ENCODE peak calls at places on chromosome 22, in six cellular contexts. H is endothelial cell of umbilical vein, Q is A549, C is K562, O is GM12878, I is HepG2. E is an unnamed sample.

GRCh38 chr22:45019861-45020655 is 10.3 kb upstream of the PHF21B start:
- DNase-seq in H (no peak), Q (no peak), C (no peak), O (no peak), I (no peak), E (no peak)

GRCh38 chr22:39287076-39287743 is 32.2 kb downstream of the RPL3 start:
- DNase-seq in H (peak; percentile 50), Q (no peak), C (no peak), O (no peak), I (no peak), E (peak; percentile 46)

GRCh38 chr22:40241200-40241763 is 63.6 kb downstream of the TNRC6B start:
- DNase-seq in H (no peak), Q (no peak), C (no peak), O (no peak), I (no peak), E (no peak)

GRCh38 chr22:40204331-40205116 is 26.8 kb downstream of the TNRC6B start:
- DNase-seq in H (no peak), Q (no peak), C (no peak), O (no peak), I (peak; percentile 59), E (no peak)

GRCh38 chr22:18996376-18996900 is 60.3 kb upstream of the PRODH start:
- DNase-seq in H (no peak), Q (no peak), C (no peak), O (no peak), I (no peak), E (no peak)

GRCh38 chr22:39434721-39435120 is 22.1 kb upstream of the MGAT3 start:
- DNase-seq in H (no peak), Q (no peak), C (no peak), O (no peak), I (no peak), E (no peak)

GRCh38 chr22:36795633-36796032 is 19.7 kb upstream of the IFT27 start:
- DNase-seq in H (no peak), Q (no peak), C (no peak), O (no peak), I (no peak), E (no peak)

GRCh38 chr22:32804036-32804435 is 2.5 kb downstream of the TIMP3 start:
- DNase-seq in H (no peak), Q (no peak), C (no peak), O (no peak), I (no peak), E (no peak)

GRCh38 chr22:46108564-46109473 is 41.5 kb upstream of the PPARA start:
- DNase-seq in H (peak; percentile 20), Q (no peak), C (peak; percentile 58), O (no peak), I (peak; percentile 42), E (peak; percentile 40)
- TF ChIP-seq CTCF in H (no peak), Q (no peak), C (no peak), O (no peak), I (peak; percentile 9), E (no peak)

GRCh38 chr22:24977370-24978230 is 25.1 kb downstream of the KIAA1671 start:
- DNase-seq in H (no peak), Q (no peak), C (no peak), O (no peak), I (no peak), E (no peak)
- TF ChIP-seq POLR2A in H (no peak), Q (no peak), C (no peak), O (no peak), I (no peak), E (no peak)

GRCh38 chr22:22215659-22216449 is 28.7 kb upstream of the VPREB1 start:
- DNase-seq in H (no peak), Q (no peak), C (no peak), O (no peak), I (no peak), E (no peak)
- TF ChIP-seq MYC in H (no peak), Q (no peak), C (no peak), O (no peak), I (no peak), E (no peak)

GRCh38 chr22:24803064-24803542 is 2.9 kb upstream of the SGSM1 start:
- DNase-seq in H (peak; percentile 38), Q (peak; percentile 61), C (peak; percentile 52), O (no peak), I (peak; percentile 46), E (peak; percentile 36)
- TF ChIP-seq CTCF in H (peak; percentile 91), Q (peak; percentile 71), C (peak; percentile 84), O (peak; percentile 87), I (peak; percentile 77), E (peak; percentile 94)

DNA sequence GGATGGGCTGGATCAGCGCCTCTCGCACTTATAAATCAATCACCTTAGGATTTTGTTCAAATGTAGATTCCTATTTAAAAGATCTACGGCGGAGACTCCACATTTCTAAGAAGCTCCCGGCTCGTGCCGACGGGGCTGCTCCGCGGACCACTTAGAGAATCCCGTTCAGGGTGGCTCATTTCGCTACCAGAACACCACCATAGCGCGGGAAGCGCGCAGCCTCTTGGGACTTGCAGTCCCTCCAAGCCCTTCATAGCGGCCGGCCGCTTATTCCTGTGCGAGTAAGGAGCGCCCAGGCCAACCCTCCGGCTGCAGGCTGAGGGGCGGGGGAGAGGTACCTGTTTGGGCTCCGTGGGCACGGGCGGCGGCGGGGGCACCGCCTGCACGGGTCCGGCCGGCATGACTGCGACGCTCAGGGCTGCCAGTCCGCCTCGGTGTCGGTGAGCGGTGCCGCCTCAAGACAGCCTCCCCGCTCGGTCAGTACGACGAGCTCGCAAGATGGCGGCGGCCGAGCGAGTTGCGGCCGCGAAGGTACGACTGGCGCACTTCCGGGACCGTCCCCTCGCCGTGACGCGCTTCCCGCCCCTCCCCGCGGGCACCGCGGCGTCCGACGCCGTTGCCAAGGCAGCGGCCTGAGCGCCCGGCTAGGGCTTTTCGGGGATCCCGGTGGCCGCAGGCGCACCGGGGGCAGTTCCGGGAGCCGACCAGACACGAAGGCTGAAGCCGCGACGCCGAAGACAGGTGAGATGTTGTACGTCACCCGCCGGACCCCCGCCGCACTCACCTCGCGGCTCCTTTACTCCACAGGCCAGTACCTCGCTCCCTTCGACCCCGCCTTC is at the start of the genes CCDC157 and SF3A1:
- DNase-seq in H (peak; percentile 95), Q (peak; percentile 67), C (peak; percentile 88), O (peak; percentile 56), I (peak; percentile 88), E (peak; percentile 93)
- TF ChIP-seq POLR2A in H (peak; percentile 94), Q (peak; percentile 87), C (peak; percentile 89), O (peak; percentile 100), I (peak; percentile 94), E (peak; percentile 59)